ENCODE peak calls at places on chromosome 1, in seven cellular contexts. U is H1, W is HepG2, L is HCT116, A is SK-N-SH, E is GM12878, K is K562. F is an unnamed sample.

GRCh38 chr1:170765712-170766330 is 101.9 kb downstream of the PRRX1 start:
- DNase-seq in A (no peak), E (no peak), K (no peak), W (no peak), U (no peak), L (peak), F (peak)

GRCh38 chr1:89987170-89987819 is 7.6 kb upstream of the ZNF326 start:
- DNase-seq in K (peak), E (peak), A (peak), W (peak), L (peak), U (no peak), F (peak)

GRCh38 chr1:12368646-12369045 is 138.8 kb downstream of the VPS13D start:
- DNase-seq in E (no peak), U (no peak), W (peak), L (no peak), A (no peak), K (no peak), F (no peak)

GRCh38 chr1:1990222-1990621 is 13.4 kb downstream of the CFAP74 start:
- DNase-seq in U (no peak), A (no peak), W (no peak), E (no peak), L (no peak), K (no peak), F (no peak)

GRCh38 chr1:11473635-11474034 is 5.3 kb upstream of the DISP3 start:
- DNase-seq in U (peak), A (no peak), L (no peak), E (no peak), K (peak), W (peak), F (peak)

GRCh38 chr1:204255225-204255624 is 41.4 kb upstream of the GOLT1A start:
- DNase-seq in L (no peak), W (no peak), A (no peak), K (no peak), U (peak), E (no peak), F (peak)

GRCh38 chr1:228445867-228446584 is 29.4 kb upstream of the TRIM17 start:
- DNase-seq in U (peak), A (no peak), L (no peak), K (no peak), E (no peak), W (no peak), F (peak)

GRCh38 chr1:203038217-203038741 is 12.0 kb downstream of the PPFIA4 start:
- DNase-seq in A (no peak), L (no peak), K (no peak), W (no peak), E (no peak), U (no peak), F (peak)

GRCh38 chr1:89532866-89533265 is 8.2 kb downstream of the LRRC8B start:
- DNase-seq in E (no peak), U (no peak), W (no peak), L (no peak), A (no peak), K (no peak), F (no peak)

GRCh38 chr1:1146596-1146995 is 27.1 kb upstream of the TTLL10 start:
- DNase-seq in K (no peak), E (no peak), W (no peak), A (no peak), L (no peak), U (no peak), F (no peak)

GRCh38 chr1:91314643-91315042 is 90.0 kb downstream of the HFM1 start:
- DNase-seq in W (no peak), A (no peak), L (no peak), K (no peak), E (no peak), U (no peak), F (no peak)

GRCh38 chr1:55700359-55701130 is 485.4 kb upstream of the USP24 start:
- DNase-seq in W (no peak), K (no peak), L (no peak), E (no peak), U (no peak), A (no peak), F (no peak)

GRCh38 chr1:214075305-214076003 is 87.7 kb downstream of the PROX1 start:
- DNase-seq in U (no peak), L (no peak), A (no peak), W (no peak), K (no peak), E (no peak), F (no peak)

GRCh38 chr1:209257021-209257420 is 326.5 kb upstream of the CAMK1G start:
- DNase-seq in W (no peak), A (no peak), U (no peak), K (no peak), E (no peak), L (no peak), F (no peak)

GRCh38 chr1:70941563-70941962 is 106.1 kb downstream of the PTGER3 start:
- DNase-seq in K (no peak), E (no peak), A (no peak), U (no peak), L (no peak), W (no peak), F (no peak)

GRCh38 chr1:201649776-201650607 is 111.1 kb downstream of the NAV1 start:
- DNase-seq in K (peak), L (peak), E (no peak), A (peak), W (no peak), U (peak), F (peak)

GRCh38 chr1:235205687-235206086 is 44.6 kb upstream of the RBM34 start:
- DNase-seq in L (no peak), A (no peak), E (no peak), K (no peak), U (no peak), W (no peak), F (no peak)

GRCh38 chr1:235203428-235203827 is 42.4 kb upstream of the RBM34 start:
- DNase-seq in E (no peak), L (no peak), K (no peak), W (no peak), U (no peak), A (no peak), F (no peak)

GRCh38 chr1:235206533-235207201 is 45.6 kb upstream of the RBM34 start:
- DNase-seq in W (no peak), L (no peak), K (peak), A (no peak), E (no peak), U (no peak), F (no peak)

DNA sequence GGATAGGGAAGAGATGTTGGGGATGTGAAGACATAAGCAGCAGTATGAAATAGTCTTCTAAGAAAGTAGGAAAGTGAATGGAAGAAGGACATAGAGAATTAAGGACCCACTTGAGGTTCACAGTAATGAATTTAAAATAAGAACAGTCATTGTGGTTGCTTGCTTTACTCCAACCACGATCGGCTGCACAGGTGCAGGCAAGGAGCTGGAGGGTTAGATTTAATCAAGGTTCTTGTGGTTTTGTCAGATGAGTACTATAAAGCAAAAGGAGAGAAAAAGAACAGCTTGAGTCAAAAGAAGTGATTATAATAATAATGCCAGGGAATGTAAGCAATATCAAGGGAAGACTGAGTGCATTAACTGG is 46.1 kb upstream of the RBM34 start:
- DNase-seq in K (no peak), L (no peak), W (no peak), U (no peak), E (no peak), A (no peak), F (peak)
- TF ChIP-seq JUND in K (no peak), L (no peak), W (no peak), U (no peak), E (no peak), A (no peak), F (no peak)

DNA sequence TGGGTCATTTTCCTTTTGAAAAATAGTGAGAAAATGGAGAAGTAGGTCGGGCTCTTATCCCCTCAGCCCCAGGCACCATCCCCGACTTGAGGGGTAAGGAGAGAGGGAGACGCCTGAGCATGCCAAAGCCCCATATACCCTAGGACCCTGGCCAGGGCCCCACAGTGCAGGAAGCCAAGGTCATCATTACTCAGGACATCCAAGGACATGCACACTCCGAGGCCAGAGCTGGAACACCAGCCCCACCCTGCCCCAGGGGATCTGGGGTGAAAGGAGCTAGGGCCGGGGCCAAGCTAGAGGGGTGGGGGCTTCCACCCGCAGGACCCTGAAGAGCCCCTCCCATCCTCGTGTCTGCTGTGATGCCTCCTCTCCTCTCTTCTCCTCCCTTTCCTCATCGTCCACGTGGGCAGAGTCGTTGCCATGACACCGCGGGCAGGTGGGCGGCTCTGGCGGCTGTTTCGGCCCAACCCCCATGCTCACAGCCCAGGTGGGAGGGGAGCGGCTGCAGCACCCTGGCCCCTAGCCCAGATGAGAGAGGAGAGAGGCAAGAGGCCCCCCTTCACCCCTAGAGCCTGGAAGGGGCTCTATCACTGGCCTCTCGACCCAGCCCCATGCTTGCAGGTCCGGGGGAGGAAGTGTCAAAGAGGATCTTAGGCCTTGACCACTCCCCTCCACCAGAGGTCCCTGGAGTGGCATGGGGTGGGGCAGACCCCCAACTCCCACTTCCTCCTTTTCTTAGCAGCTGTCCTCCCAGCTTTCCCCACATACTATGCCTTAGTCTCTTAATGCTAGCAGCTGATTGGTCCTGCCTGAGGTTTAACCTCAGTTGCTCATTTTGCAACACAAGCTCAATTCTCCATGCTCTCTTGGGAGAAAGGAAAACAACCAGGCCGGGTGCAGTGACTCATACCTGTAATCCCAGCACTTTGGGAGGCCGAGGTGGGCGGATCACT is 10.6 kb downstream of the DLGAP3 start:
- DNase-seq in W (no peak), L (no peak), K (peak), U (peak), E (peak), A (peak), F (no peak)
- TF ChIP-seq JUND in W (no peak), L (no peak), K (no peak), U (no peak), E (no peak), A (no peak), F (no peak)

GRCh38 chr1:193569696-193570269 is 383.4 kb upstream of the B3GALT2 start:
- DNase-seq in U (no peak), E (no peak), K (no peak), L (no peak), A (no peak), W (no peak), F (no peak)

GRCh38 chr1:193579323-193579722 is 392.9 kb upstream of the B3GALT2 start:
- DNase-seq in E (no peak), W (no peak), K (no peak), A (no peak), L (no peak), U (no peak), F (no peak)

GRCh38 chr1:193580419-193580818 is 394.0 kb upstream of the B3GALT2 start:
- DNase-seq in E (no peak), W (no peak), L (no peak), K (no peak), A (no peak), U (no peak), F (no peak)

GRCh38 chr1:193569096-193569495 is 382.7 kb upstream of the B3GALT2 start:
- DNase-seq in L (no peak), W (no peak), E (no peak), U (no peak), A (no peak), K (no peak), F (no peak)

GRCh38 chr1:193574925-193575324 is 388.5 kb upstream of the B3GALT2 start:
- DNase-seq in U (no peak), E (no peak), A (no peak), K (no peak), W (no peak), L (no peak), F (no peak)
- TF ChIP-seq JUND in U (no peak), E (no peak), A (no peak), K (no peak), W (no peak), L (no peak), F (no peak)

DNA sequence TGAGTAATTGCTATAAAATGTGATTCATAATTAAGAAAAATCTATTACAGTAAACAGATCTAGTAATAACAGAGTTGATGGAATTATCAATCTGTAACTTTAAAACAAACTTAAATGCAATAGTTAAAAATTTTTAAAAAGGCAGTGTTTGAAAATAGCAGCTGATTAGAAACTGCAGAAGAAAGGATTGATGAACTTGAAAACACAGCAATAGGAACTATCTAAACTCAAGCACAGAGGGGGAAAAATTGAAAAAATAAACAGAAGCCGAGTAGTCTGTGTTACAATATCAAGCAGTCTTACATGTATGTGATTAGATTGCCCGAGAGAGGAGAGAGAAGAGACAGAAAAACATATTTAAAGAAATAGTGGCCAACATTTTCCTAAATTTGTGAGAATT is 569.0 kb upstream of the B3GALT2 start:
- DNase-seq in K (no peak), L (no peak), W (no peak), A (no peak), U (no peak), E (no peak), F (no peak)
- TF ChIP-seq JUND in K (no peak), L (no peak), W (no peak), A (no peak), U (no peak), E (no peak), F (no peak)

DNA sequence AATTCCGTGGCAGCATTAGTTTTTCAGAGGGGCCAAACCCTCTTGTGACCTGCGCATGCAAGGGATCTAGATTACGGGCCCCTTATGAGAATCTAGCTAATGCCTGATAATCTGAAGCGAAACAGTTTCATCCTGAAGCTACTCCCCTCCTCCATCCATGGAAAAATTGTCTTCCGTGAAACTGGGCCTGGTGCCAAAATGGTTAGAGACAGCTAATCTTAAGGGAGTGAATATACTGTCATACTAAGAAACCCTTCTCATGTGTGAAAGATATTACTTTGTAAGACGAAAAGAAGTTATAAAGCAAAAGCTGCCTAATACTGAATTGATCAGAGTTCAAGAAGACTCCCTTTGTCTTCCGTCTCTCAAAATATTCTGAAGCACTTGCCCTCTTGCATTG is 166.3 kb downstream of the DUSP10 start:
- DNase-seq in L (no peak), U (no peak), W (no peak), E (no peak), K (no peak), A (no peak), F (no peak)
- TF ChIP-seq JUND in L (no peak), U (no peak), W (no peak), E (no peak), K (no peak), A (no peak), F (no peak)

F was measured in T47D.